ENCODE peak calls at places on chromosomes 4 and X, in ten cellular contexts. D is CD8-positive, alpha-beta memory T cell; G is activated gamma-delta T cell treated with Interleukin-2 at 50 U/mL for 16 hours; O is head of caudate nucleus; Q is cerebellum; T is cardiac muscle cell; W is NCI-H1930; X is hippocampal formation; K is activated naive CD8-positive, alpha-beta T cell treated with anti-CD3 and anti-CD28 coated beads, Interleukin-2, amount 50 U/mL, for 24 hours; I is glomerular endothelial cell. U is an unnamed sample.

GRCh38 chr4:145178740-145179139 is 1.6 kb downstream of the OTUD4 start:
- DNase-seq in D (no peak), G (no peak), O (no peak), Q (no peak), T (no peak), W (no peak), X (no peak), K (no peak), I (no peak), U (no peak)

GRCh38 chr4:47213971-47214370 is 182.6 kb downstream of the GABRB1 start:
- DNase-seq in D (no peak), G (no peak), O (no peak), Q (no peak), T (no peak), W (no peak), X (no peak), K (no peak), I (no peak), U (no peak)

GRCh38 chr4:25888781-25889180 is 25.2 kb upstream of the SMIM20 start:
- DNase-seq in D (no peak), G (no peak), O (no peak), Q (no peak), T (no peak), W (no peak), X (no peak), K (no peak), I (no peak), U (no peak)

GRCh38 chr4:184801781-184802180 is 24.0 kb downstream of the ACSL1 start:
- DNase-seq in D (no peak), G (no peak), O (no peak), Q (no peak), T (no peak), W (no peak), X (no peak), K (no peak), I (no peak), U (no peak)

GRCh38 chr4:113821851-113822250 is 60.3 kb upstream of the CAMK2D start:
- DNase-seq in D (no peak), G (no peak), O (no peak), Q (no peak), T (no peak), W (no peak), X (no peak), K (no peak), I (no peak), U (no peak)

GRCh38 chr4:76373919-76374552 is 46.9 kb downstream of the CCDC158 start:
- DNase-seq in D (no peak), G (no peak), O (no peak), Q (no peak), T (no peak), W (no peak), X (no peak), K (no peak), I (no peak), U (no peak)

GRCh38 chr4:52996261-52997131 is 134.4 kb downstream of the RASL11B start:
- DNase-seq in D (no peak), G (no peak), O (no peak), Q (no peak), T (peak; percentile 30), W (no peak), X (no peak), K (no peak), I (no peak), U (no peak)

GRCh38 chrX:65194547-65194946 is 218.3 kb upstream of the ZC4H2 start:
- DNase-seq in D (no peak), G (no peak), O (no peak), Q (no peak), T (no peak), W (no peak), X (no peak), K (no peak), I (no peak), U (no peak)

GRCh38 chrX:39871648-39872047 is 226.1 kb downstream of the BCOR start:
- DNase-seq in D (no peak), G (no peak), O (no peak), Q (no peak), T (no peak), W (no peak), X (no peak), K (no peak), I (no peak), U (no peak)

GRCh38 chr4:77481856-77482255 is 123.8 kb upstream of the CXCL13 start:
- DNase-seq in D (no peak), G (no peak), O (no peak), Q (no peak), T (no peak), W (no peak), X (no peak), K (no peak), I (no peak), U (no peak)

GRCh38 chrX:73683236-73683859 is 120.4 kb downstream of the CHIC1 start:
- DNase-seq in D (no peak), G (no peak), O (no peak), Q (no peak), T (no peak), W (no peak), X (no peak), K (no peak), I (no peak), U (no peak)